ENCODE peak calls at places on chromosome 15, in four cellular contexts. O is adrenal gland, I is SK-N-SH, S is AG04450. D is an unnamed sample.

GRCh38 chr15:82543155-82543554 is 2.9 kb upstream of the RPS17 start:
- DNase-seq in O (no peak), I (no peak), S (peak; percentile 45), D (peak; percentile 70)

GRCh38 chr15:72222433-72222832 is 8.6 kb downstream of the PKM start:
- DNase-seq in O (peak; percentile 95), I (no peak), S (no peak), D (peak; percentile 24)

GRCh38 chr15:60673918-60674558 is 195.1 kb upstream of the ICE2 start:
- DNase-seq in O (peak; percentile 91), I (peak; percentile 20), S (peak; percentile 69), D (peak; percentile 92)

GRCh38 chr15:101521563-101521962 is 32.1 kb upstream of the PCSK6 start:
- DNase-seq in O (no peak), I (no peak), S (no peak), D (no peak)

GRCh38 chr15:31304736-31305365 is 21.8 kb upstream of the KLF13 start:
- DNase-seq in O (peak; percentile 64), I (peak; percentile 81), S (no peak), D (no peak)

GRCh38 chr15:77784361-77785292 is 151.9 kb upstream of the LINGO1 start:
- DNase-seq in O (peak; percentile 54), I (peak; percentile 62), S (no peak), D (peak; percentile 17)

GRCh38 chr15:72227720-72228119 is 3.3 kb downstream of the PKM start:
- DNase-seq in O (no peak), I (no peak), S (no peak), D (no peak)

GRCh38 chr15:38507570-38507969 is 53.6 kb downstream of the FAM98B start:
- DNase-seq in O (no peak), I (no peak), S (no peak), D (no peak)

GRCh38 chr15:62977952-62978811 is 64.4 kb upstream of the TPM1 start:
- DNase-seq in O (no peak), I (no peak), S (no peak), D (peak; percentile 89)

GRCh38 chr15:57547243-57547755 is 44.4 kb upstream of the MYZAP start:
- DNase-seq in O (no peak), I (no peak), S (no peak), D (no peak)

GRCh38 chr15:57548835-57549234 is 42.9 kb upstream of the MYZAP start:
- DNase-seq in O (no peak), I (no peak), S (no peak), D (no peak)

GRCh38 chr15:57548325-57548724 is 43.4 kb upstream of the MYZAP start:
- DNase-seq in O (no peak), I (no peak), S (no peak), D (no peak)

GRCh38 chr15:57544840-57545239 is 46.9 kb upstream of the MYZAP start:
- DNase-seq in O (no peak), I (no peak), S (no peak), D (no peak)

DNA sequence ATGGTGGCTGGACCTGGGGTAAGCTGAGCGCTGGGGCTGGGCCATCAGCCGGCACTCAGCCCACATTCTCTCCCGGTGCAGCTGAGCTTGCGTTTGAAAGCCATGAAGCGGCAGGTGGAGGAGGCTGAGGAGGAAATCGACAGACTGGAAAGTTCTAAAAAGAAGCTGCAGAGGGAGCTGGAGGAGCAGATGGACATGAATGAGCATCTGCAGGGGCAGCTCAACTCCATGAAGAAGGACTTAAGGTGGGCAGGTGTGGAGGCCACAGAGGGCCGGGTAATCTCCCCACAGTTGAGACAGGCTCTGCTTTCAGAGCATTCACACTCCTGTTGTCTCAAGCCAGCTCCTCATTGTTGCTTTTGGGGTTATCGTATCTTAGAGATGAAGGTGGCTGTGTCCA is 45.7 kb upstream of the MYZAP start:
- DNase-seq in O (no peak), I (no peak), S (no peak), D (no peak)
- TF ChIP-seq CTCF in O (no peak), I (no peak), S (no peak), D (no peak)

GRCh38 chr15:37079726-37080125 is 20.6 kb downstream of the MEIS2 start:
- DNase-seq in O (peak; percentile 64), I (no peak), S (no peak), D (peak; percentile 89)
- H3K4me3 ChIP-seq in O (no peak overlapping the region), I (peak overlapping the region; percentile 10), S (no peak overlapping the region), D (peak overlapping the region; percentile 13)

GRCh38 chr15:67419705-67420104 is 101.2 kb upstream of the C15orf61 start:
- DNase-seq in O (no peak), I (no peak), S (no peak), D (no peak)

GRCh38 chr15:67420137-67420536 is 100.8 kb upstream of the C15orf61 start:
- DNase-seq in O (no peak), I (no peak), S (no peak), D (no peak)

GRCh38 chr15:67421105-67421504 is 99.8 kb upstream of the C15orf61 start:
- DNase-seq in O (no peak), I (no peak), S (no peak), D (no peak)

GRCh38 chr15:67416891-67417290 is 104.0 kb upstream of the C15orf61 start:
- DNase-seq in O (no peak), I (no peak), S (no peak), D (no peak)

GRCh38 chr15:67422296-67422695 is 98.6 kb upstream of the C15orf61 start:
- DNase-seq in O (no peak), I (no peak), S (no peak), D (no peak)
- TF ChIP-seq CTCF in O (no peak), I (no peak), S (no peak), D (no peak)

GRCh38 chr15:40069178-40070165 is 30.5 kb upstream of the SRP14 start:
- DNase-seq in O (peak; percentile 98), I (peak; percentile 98), S (no peak), D (peak; percentile 68)
- H3K4me3 ChIP-seq in O (no peak overlapping the region), I (no peak overlapping the region), S (no peak overlapping the region), D (no peak overlapping the region)

DNA sequence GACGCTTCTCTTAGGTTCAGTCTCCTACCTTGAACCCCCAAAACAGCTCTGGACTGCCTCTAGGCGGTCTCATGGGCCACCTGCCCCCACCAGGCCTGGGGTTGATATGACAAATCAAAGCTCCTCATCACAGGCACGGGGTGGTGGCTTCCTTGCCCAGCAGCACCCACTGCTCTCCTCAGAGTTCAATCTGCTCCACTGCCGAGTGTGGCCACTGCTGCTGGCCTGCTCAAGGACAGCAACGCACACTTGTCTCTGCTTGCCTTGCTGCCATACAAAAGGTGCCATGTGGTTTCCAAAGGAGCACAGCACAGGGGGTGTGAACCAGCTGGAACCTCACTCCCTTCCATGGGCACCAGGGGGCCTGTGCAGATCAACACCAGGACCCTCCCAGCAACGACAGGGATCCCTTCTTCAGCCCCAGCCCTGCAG is 10.2 kb downstream of the KBTBD13 start:
- DNase-seq in O (peak; percentile 60), I (peak; percentile 73), S (no peak), D (no peak)
- TF ChIP-seq CTCF in O (no peak), I (no peak), S (peak; percentile 32), D (peak; percentile 25)

DNA sequence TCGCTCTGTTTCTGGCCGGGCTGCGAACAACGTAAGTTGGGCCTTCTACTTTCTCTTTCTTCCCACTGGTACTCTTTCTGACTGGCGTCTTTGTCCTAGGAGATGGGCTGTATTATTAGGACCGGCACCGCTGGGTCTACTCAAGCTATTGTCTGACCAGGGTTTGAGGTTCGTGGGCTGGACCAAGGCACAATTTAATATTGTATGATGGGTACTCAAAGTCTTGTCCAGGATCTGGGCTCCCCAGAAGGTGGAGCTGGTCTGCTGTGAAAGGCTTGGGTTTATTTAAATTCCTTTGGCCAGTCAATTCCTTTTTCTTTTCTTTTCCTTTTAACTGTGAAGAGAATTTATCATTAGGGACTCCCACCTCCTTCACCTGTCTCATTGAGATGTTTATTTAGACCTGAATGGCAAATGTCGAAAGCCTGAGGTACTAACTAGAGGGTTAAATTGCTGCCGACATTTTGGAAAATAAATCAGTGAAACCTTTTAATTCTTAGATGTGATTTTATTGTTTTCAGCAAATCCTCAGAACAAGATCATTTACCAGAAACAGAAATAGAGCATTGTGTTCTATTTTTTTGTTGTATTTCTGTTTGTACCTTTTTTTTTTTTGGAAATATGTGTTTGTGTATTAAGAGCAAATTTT is 410 bp downstream of the LRRC49 start:
- DNase-seq in O (no peak), I (peak; percentile 59), S (no peak), D (peak; percentile 84)
- H3K4me3 ChIP-seq in O (no peak overlapping the region), I (peak overlapping the region; percentile 82), S (peak overlapping the region; percentile 82), D (peak overlapping the region; percentile 66)